ENCODE peak calls at places on chromosomes 3 and 15, in nine cellular contexts. One of them, this sample, is unnamed.

GRCh38 chr3:54122046-54122801 is at the start of gene CACNA2D3:
- DNase-seq in NCI-H774: peak
- DNase-seq in ELR: no peak
- DNase-seq in left ventricle myocardium inferior: peak
- DNase-seq in COR-L47: no peak
- DNase-seq in heart left ventricle: peak
- DNase-seq in A172: peak
- DNase-seq in T1000: no peak
- DNase-seq in activated T-helper 1 cell treated with Interleukin-2 at 50 U/mL for 16 hours: no peak
- DNase-seq in this sample: peak

GRCh38 chr15:91099616-91100560 is at the start of gene SV2B:
- DNase-seq in COR-L47: peak
- DNase-seq in left ventricle myocardium inferior: peak
- DNase-seq in ELR: peak
- DNase-seq in NCI-H774: peak
- DNase-seq in A172: no peak
- DNase-seq in T1000: no peak
- DNase-seq in heart left ventricle: peak
- DNase-seq in activated T-helper 1 cell treated with Interleukin-2 at 50 U/mL for 16 hours: peak
- DNase-seq in this sample: no peak

GRCh38 chr3:148998297-148998696 is 7.0 kb downstream of the GYG1 start:
- DNase-seq in ELR: no peak
- DNase-seq in heart left ventricle: no peak
- DNase-seq in activated T-helper 1 cell treated with Interleukin-2 at 50 U/mL for 16 hours: no peak
- DNase-seq in T1000: no peak
- DNase-seq in left ventricle myocardium inferior: no peak
- DNase-seq in A172: no peak
- DNase-seq in NCI-H774: no peak
- DNase-seq in COR-L47: no peak
- DNase-seq in this sample: no peak

GRCh38 chr3:37198996-37199395 is 24.6 kb upstream of the LRRFIP2 start:
- DNase-seq in left ventricle myocardium inferior: no peak
- DNase-seq in heart left ventricle: no peak
- DNase-seq in A172: peak
- DNase-seq in COR-L47: no peak
- DNase-seq in T1000: no peak
- DNase-seq in ELR: peak
- DNase-seq in activated T-helper 1 cell treated with Interleukin-2 at 50 U/mL for 16 hours: no peak
- DNase-seq in NCI-H774: no peak
- DNase-seq in this sample: no peak

GRCh38 chr3:134371542-134372324 is 2.5 kb downstream of the AMOTL2 start:
- DNase-seq in NCI-H774: no peak
- DNase-seq in heart left ventricle: no peak
- DNase-seq in left ventricle myocardium inferior: no peak
- DNase-seq in ELR: peak
- DNase-seq in A172: peak
- DNase-seq in T1000: no peak
- DNase-seq in activated T-helper 1 cell treated with Interleukin-2 at 50 U/mL for 16 hours: no peak
- DNase-seq in COR-L47: no peak
- DNase-seq in this sample: no peak

GRCh38 chr15:36645106-36645505 is 65.7 kb downstream of the CDIN1 start:
- DNase-seq in T1000: no peak
- DNase-seq in A172: no peak
- DNase-seq in left ventricle myocardium inferior: no peak
- DNase-seq in NCI-H774: no peak
- DNase-seq in ELR: peak
- DNase-seq in activated T-helper 1 cell treated with Interleukin-2 at 50 U/mL for 16 hours: no peak
- DNase-seq in COR-L47: peak
- DNase-seq in heart left ventricle: no peak
- DNase-seq in this sample: no peak

GRCh38 chr3:42185044-42185443 is 80.9 kb downstream of the CCK start:
- DNase-seq in COR-L47: no peak
- DNase-seq in NCI-H774: no peak
- DNase-seq in ELR: peak
- DNase-seq in heart left ventricle: no peak
- DNase-seq in A172: peak
- DNase-seq in T1000: no peak
- DNase-seq in left ventricle myocardium inferior: no peak
- DNase-seq in activated T-helper 1 cell treated with Interleukin-2 at 50 U/mL for 16 hours: no peak
- DNase-seq in this sample: no peak

GRCh38 chr3:161420746-161421145 is 49.4 kb upstream of the SPTSSB start:
- DNase-seq in T1000: no peak
- DNase-seq in NCI-H774: peak
- DNase-seq in heart left ventricle: no peak
- DNase-seq in A172: no peak
- DNase-seq in ELR: no peak
- DNase-seq in COR-L47: peak
- DNase-seq in activated T-helper 1 cell treated with Interleukin-2 at 50 U/mL for 16 hours: no peak
- DNase-seq in left ventricle myocardium inferior: no peak
- DNase-seq in this sample: no peak

GRCh38 chr15:100778831-100779288 is 100.8 kb upstream of the ALDH1A3 start:
- DNase-seq in ELR: no peak
- DNase-seq in heart left ventricle: no peak
- DNase-seq in A172: no peak
- DNase-seq in activated T-helper 1 cell treated with Interleukin-2 at 50 U/mL for 16 hours: no peak
- DNase-seq in COR-L47: no peak
- DNase-seq in NCI-H774: no peak
- DNase-seq in left ventricle myocardium inferior: no peak
- DNase-seq in T1000: no peak
- DNase-seq in this sample: peak

GRCh38 chr3:14875411-14876175 is 56.8 kb downstream of the FGD5 start:
- DNase-seq in left ventricle myocardium inferior: no peak
- DNase-seq in ELR: no peak
- DNase-seq in activated T-helper 1 cell treated with Interleukin-2 at 50 U/mL for 16 hours: no peak
- DNase-seq in NCI-H774: no peak
- DNase-seq in COR-L47: no peak
- DNase-seq in A172: no peak
- DNase-seq in T1000: no peak
- DNase-seq in heart left ventricle: no peak
- DNase-seq in this sample: no peak

GRCh38 chr3:118884748-118885206 is 149.9 kb downstream of the IGSF11 start:
- DNase-seq in NCI-H774: peak
- DNase-seq in activated T-helper 1 cell treated with Interleukin-2 at 50 U/mL for 16 hours: peak
- DNase-seq in T1000: peak
- DNase-seq in ELR: peak
- DNase-seq in A172: peak
- DNase-seq in COR-L47: peak
- DNase-seq in heart left ventricle: peak
- DNase-seq in left ventricle myocardium inferior: peak
- DNase-seq in this sample: peak

GRCh38 chr3:158532099-158532734 is 38.8 kb upstream of the MLF1 start:
- DNase-seq in left ventricle myocardium inferior: no peak
- DNase-seq in COR-L47: peak
- DNase-seq in NCI-H774: peak
- DNase-seq in ELR: peak
- DNase-seq in A172: peak
- DNase-seq in activated T-helper 1 cell treated with Interleukin-2 at 50 U/mL for 16 hours: no peak
- DNase-seq in T1000: no peak
- DNase-seq in heart left ventricle: no peak
- DNase-seq in this sample: no peak

GRCh38 chr15:39756806-39757522 is 25.7 kb downstream of the FSIP1 start:
- DNase-seq in NCI-H774: peak
- DNase-seq in T1000: no peak
- DNase-seq in heart left ventricle: no peak
- DNase-seq in activated T-helper 1 cell treated with Interleukin-2 at 50 U/mL for 16 hours: no peak
- DNase-seq in A172: peak
- DNase-seq in COR-L47: peak
- DNase-seq in ELR: peak
- DNase-seq in left ventricle myocardium inferior: no peak
- DNase-seq in this sample: no peak

GRCh38 chr3:156973954-156974353 is 147.8 kb downstream of the LEKR1 start:
- DNase-seq in A172: no peak
- DNase-seq in NCI-H774: no peak
- DNase-seq in COR-L47: no peak
- DNase-seq in heart left ventricle: no peak
- DNase-seq in left ventricle myocardium inferior: no peak
- DNase-seq in T1000: no peak
- DNase-seq in ELR: no peak
- DNase-seq in activated T-helper 1 cell treated with Interleukin-2 at 50 U/mL for 16 hours: no peak
- DNase-seq in this sample: no peak

GRCh38 chr3:56302417-56302816 is 165.8 kb downstream of the ERC2 start:
- DNase-seq in left ventricle myocardium inferior: no peak
- DNase-seq in NCI-H774: no peak
- DNase-seq in heart left ventricle: no peak
- DNase-seq in A172: no peak
- DNase-seq in COR-L47: no peak
- DNase-seq in activated T-helper 1 cell treated with Interleukin-2 at 50 U/mL for 16 hours: no peak
- DNase-seq in ELR: peak
- DNase-seq in T1000: no peak
- DNase-seq in this sample: no peak

GRCh38 chr3:136249593-136250225 is 431 bp upstream of the PCCB start:
- DNase-seq in activated T-helper 1 cell treated with Interleukin-2 at 50 U/mL for 16 hours: no peak
- DNase-seq in T1000: no peak
- DNase-seq in A172: no peak
- DNase-seq in left ventricle myocardium inferior: no peak
- DNase-seq in heart left ventricle: no peak
- DNase-seq in NCI-H774: no peak
- DNase-seq in ELR: no peak
- DNase-seq in COR-L47: no peak
- DNase-seq in this sample: peak